ENCODE peak calls at places on chromosomes 12 and 14, in eight cellular contexts. J is amniotic stem cell; S is lower leg skin; L is transverse colon; Z is astrocyte of the hippocampus; P is stimulated activated CD8-positive, alpha-beta memory T cell treated with anti-CD3 and anti-CD28 coated beads, Interleukin-7, amount 100 ng/mL, for 1 hour; U is retina; Y is stimulated activated CD4-positive, alpha-beta T cell treated with anti-CD3 and anti-CD28 coated beads, Interleukin-15, amount 100 ng/mL, for 24 hours. B is an unnamed sample.

GRCh38 chr12:84502907-84503787 is 409.5 kb downstream of the SLC6A15 start:
- DNase-seq in J (peak; percentile 40), S (no peak), L (peak; percentile 20), Z (peak; percentile 65), P (no peak), U (peak; percentile 35), Y (peak; percentile 11), B (peak; percentile 69)

GRCh38 chr12:18752280-18752920 is 14.5 kb downstream of the CAPZA3 start:
- DNase-seq in J (peak; percentile 37), S (no peak), L (no peak), Z (peak; percentile 61), P (no peak), U (no peak), Y (no peak), B (no peak)

GRCh38 chr14:31219169-31219568 is 11.6 kb upstream of the HECTD1 start:
- DNase-seq in J (no peak), S (no peak), L (no peak), Z (no peak), P (no peak), U (no peak), Y (no peak), B (no peak)

GRCh38 chr14:102370305-102370809 is 7.6 kb downstream of the TECPR2 start:
- DNase-seq in J (no peak), S (no peak), L (no peak), Z (no peak), P (no peak), U (no peak), Y (no peak), B (no peak)

GRCh38 chr14:102507891-102508312 is 1.7 kb downstream of the ANKRD9 start:
- DNase-seq in J (no peak), S (no peak), L (no peak), Z (no peak), P (no peak), U (no peak), Y (no peak), B (peak; percentile 66)

GRCh38 chr12:69500631-69501030 is 30.4 kb downstream of the FRS2 start:
- DNase-seq in J (no peak), S (no peak), L (no peak), Z (peak; percentile 31), P (no peak), U (no peak), Y (no peak), B (no peak)

GRCh38 chr12:115208098-115208497 is 524.1 kb upstream of the TBX3 start:
- DNase-seq in J (no peak), S (no peak), L (no peak), Z (no peak), P (no peak), U (no peak), Y (no peak), B (no peak)

GRCh38 chr14:100717371-100717770 is 9.3 kb upstream of the DLK1 start:
- DNase-seq in J (no peak), S (no peak), L (no peak), Z (no peak), P (no peak), U (no peak), Y (no peak), B (no peak)

GRCh38 chr14:95196268-95196667 is 38.9 kb upstream of the DICER1 start:
- DNase-seq in J (no peak), S (no peak), L (no peak), Z (no peak), P (no peak), U (no peak), Y (no peak), B (no peak)

GRCh38 chr12:47868552-47869031 is 36.2 kb downstream of the VDR start:
- DNase-seq in J (no peak), S (no peak), L (peak; percentile 48), Z (no peak), P (no peak), U (no peak), Y (no peak), B (no peak)

GRCh38 chr12:70646850-70647249 is 9.6 kb upstream of the PTPRB start:
- DNase-seq in J (no peak), S (no peak), L (no peak), Z (peak; percentile 28), P (no peak), U (no peak), Y (no peak), B (no peak)

GRCh38 chr12:104197264-104197663 is 18.3 kb upstream of the TXNRD1 start:
- DNase-seq in J (no peak), S (no peak), L (no peak), Z (peak; percentile 30), P (no peak), U (no peak), Y (no peak), B (no peak)